ENCODE peak calls at places on chromosomes 6 and 20, in five cellular contexts. G is K562, Q is GM23338, C is A549, B is HepG2. E is an unnamed sample.

GRCh38 chr20:924639-925038 is 8.5 kb upstream of the ANGPT4 start:
- DNase-seq in B (peak), Q (no peak), G (no peak), C (no peak), E (no peak)

GRCh38 chr6:37272834-37273566 is 15.1 kb upstream of the TMEM217 start:
- DNase-seq in G (no peak), C (no peak), Q (no peak), B (no peak), E (no peak)

GRCh38 chr6:142868917-142869316 is 76.1 kb downstream of the HIVEP2 start:
- DNase-seq in G (no peak), Q (no peak), B (peak), C (no peak), E (no peak)

GRCh38 chr6:111502154-111502553 is 19.1 kb upstream of the REV3L start:
- DNase-seq in Q (no peak), C (no peak), G (no peak), B (no peak), E (no peak)

GRCh38 chr6:110776413-110776812 is 38.9 kb downstream of the CDK19 start:
- DNase-seq in G (no peak), Q (no peak), B (no peak), C (no peak), E (no peak)

GRCh38 chr6:64050586-64050985 is 415.0 kb downstream of the PHF3 start:
- DNase-seq in C (no peak), G (no peak), Q (no peak), B (no peak), E (no peak)

GRCh38 chr6:45791181-45791580 is 224.5 kb downstream of the CLIC5 start:
- DNase-seq in C (no peak), Q (no peak), B (no peak), G (no peak), E (no peak)

GRCh38 chr6:29559524-29560287 is at the start of gene UBD:
- DNase-seq in B (peak), G (no peak), C (no peak), Q (no peak), E (peak)

GRCh38 chr20:56626367-56627121 is 2.6 kb upstream of the TFAP2C start:
- DNase-seq in C (peak), Q (peak), B (no peak), G (peak), E (no peak)

GRCh38 chr6:113073611-113074191 is 726.6 kb downstream of the RFPL4B start:
- DNase-seq in G (no peak), C (no peak), B (no peak), Q (no peak), E (no peak)

GRCh38 chr20:50635676-50636600 is 55.4 kb downstream of the RIPOR3 start:
- DNase-seq in C (peak), Q (peak), B (peak), G (peak), E (no peak)

GRCh38 chr20:19729672-19730071 is 28.4 kb upstream of the RIN2 start:
- DNase-seq in G (no peak), C (no peak), Q (no peak), B (no peak), E (no peak)

GRCh38 chr6:3809982-3810381 is 39.2 kb upstream of the FAM50B start:
- DNase-seq in Q (no peak), G (no peak), B (no peak), C (no peak), E (no peak)

GRCh38 chr6:51855310-51856082 is 231.9 kb downstream of the PKHD1 start:
- DNase-seq in B (peak), Q (peak), G (peak), C (peak), E (peak)

GRCh38 chr6:30319146-30319835 is 7.4 kb upstream of the TRIM39 start:
- DNase-seq in G (no peak), C (no peak), B (peak), Q (peak), E (no peak)

GRCh38 chr6:90149280-90149679 is 147.4 kb downstream of the BACH2 start:
- DNase-seq in C (no peak), G (no peak), B (peak), Q (no peak), E (no peak)

GRCh38 chr6:166839569-166839968 is 116.8 kb downstream of the RNASET2 start:
- DNase-seq in B (no peak), G (no peak), C (no peak), Q (no peak), E (no peak)

GRCh38 chr6:45275358-45275757 is 52.8 kb upstream of the RUNX2 start:
- DNase-seq in C (no peak), G (no peak), B (no peak), Q (no peak), E (no peak)

GRCh38 chr6:41767112-41767946 is 12.4 kb downstream of the FRS3 start:
- DNase-seq in G (peak), B (peak), Q (no peak), C (no peak), E (no peak)

GRCh38 chr6:124869412-124869811 is 92.8 kb upstream of the RNF217 start:
- DNase-seq in G (no peak), Q (no peak), C (no peak), B (no peak), E (no peak)

GRCh38 chr6:72661408-72661807 is 39.5 kb downstream of the KCNQ5 start:
- DNase-seq in Q (no peak), G (no peak), B (no peak), C (no peak), E (no peak)

GRCh38 chr6:111925296-111925695 is 52.0 kb upstream of the FYN start:
- DNase-seq in B (no peak), C (no peak), Q (no peak), G (no peak), E (no peak)

GRCh38 chr20:21147593-21147992 is 21.7 kb downstream of the KIZ start:
- DNase-seq in C (no peak), Q (no peak), G (no peak), B (no peak), E (no peak)

GRCh38 chr20:3071610-3072529 is at the start of gene OXT:
- DNase-seq in C (no peak), Q (peak), G (no peak), B (no peak), E (no peak)

GRCh38 chr6:4776967-4777925 is 1.0 kb downstream of the CDYL start:
- DNase-seq in G (peak), B (no peak), C (no peak), Q (peak), E (no peak)

GRCh38 chr20:43571310-43571709 is 12.5 kb downstream of the SGK2 start:
- DNase-seq in C (no peak), B (no peak), Q (no peak), G (no peak), E (no peak)

GRCh38 chr20:40658509-40658908 is 30.5 kb downstream of the MAFB start:
- DNase-seq in Q (no peak), C (no peak), B (no peak), G (no peak), E (no peak)

GRCh38 chr20:44085616-44086434 is 101.2 kb downstream of the JPH2 start:
- DNase-seq in G (no peak), Q (no peak), B (no peak), C (no peak), E (no peak)

GRCh38 chr6:155333414-155333813 is 19.1 kb upstream of the TFB1M start:
- DNase-seq in B (no peak), G (no peak), Q (no peak), C (no peak), E (peak)

GRCh38 chr20:24962510-24962909 is 13.4 kb downstream of the CST7 start:
- DNase-seq in B (no peak), C (no peak), G (no peak), Q (no peak), E (no peak)

GRCh38 chr20:58004900-58005299 is 223.6 kb downstream of the ANKRD60 start:
- DNase-seq in C (no peak), Q (no peak), B (no peak), G (no peak), E (no peak)
- TF ChIP-seq JUNB in C (no peak), Q (no peak), B (no peak), G (no peak), E (no peak)

GRCh38 chr6:56291278-56291917 is 44.0 kb upstream of the COL21A1 start:
- DNase-seq in B (no peak), G (no peak), C (no peak), Q (no peak), E (no peak)
- TF ChIP-seq JUNB in B (no peak), G (no peak), C (no peak), Q (no peak), E (no peak)

GRCh38 chr6:159126590-159126989 is 42.6 kb upstream of the FNDC1 start:
- DNase-seq in C (no peak), G (no peak), B (no peak), Q (no peak), E (no peak)

GRCh38 chr6:159125977-159126376 is 43.2 kb upstream of the FNDC1 start:
- DNase-seq in C (no peak), B (no peak), Q (no peak), G (no peak), E (no peak)

GRCh38 chr6:159121387-159121955 is 47.7 kb upstream of the FNDC1 start:
- DNase-seq in G (no peak), B (no peak), Q (no peak), C (no peak), E (no peak)

GRCh38 chr6:159127701-159128100 is 41.5 kb upstream of the FNDC1 start:
- DNase-seq in G (no peak), Q (no peak), B (no peak), C (no peak), E (no peak)

GRCh38 chr6:159125014-159125609 is 44.1 kb upstream of the FNDC1 start:
- DNase-seq in G (no peak), Q (no peak), C (no peak), B (no peak), E (no peak)
- TF ChIP-seq JUNB in G (no peak), Q (no peak), C (no peak), B (no peak), E (no peak)

GRCh38 chr6:109456710-109457595 is 1.4 kb upstream of the MICAL1 start:
- DNase-seq in G (no peak), C (no peak), Q (peak), B (no peak), E (no peak)

GRCh38 chr6:109461733-109462526 is 6.4 kb upstream of the MICAL1 start:
- DNase-seq in Q (no peak), C (no peak), G (no peak), B (no peak), E (no peak)

GRCh38 chr6:109458774-109459531 is 3.4 kb upstream of the MICAL1 start:
- DNase-seq in B (no peak), Q (no peak), G (no peak), C (no peak), E (peak)

GRCh38 chr6:109457596-109457996 is 2.0 kb upstream of the MICAL1 start:
- DNase-seq in C (no peak), Q (no peak), G (no peak), B (no peak), E (no peak)

GRCh38 chr6:109460161-109460830 is 4.7 kb upstream of the MICAL1 start:
- DNase-seq in G (no peak), C (no peak), Q (no peak), B (no peak), E (no peak)
- TF ChIP-seq JUNB in G (no peak), C (no peak), Q (no peak), B (no peak), E (no peak)

GRCh38 chr20:8305449-8305978 is 173.4 kb downstream of the PLCB1 start:
- DNase-seq in C (peak), G (peak), Q (peak), B (peak), E (peak)
- TF ChIP-seq JUNB in C (no peak), G (no peak), Q (no peak), B (no peak), E (no peak)

GRCh38 chr6:151349651-151350270 is 41.6 kb downstream of the ZBTB2 start:
- DNase-seq in G (no peak), Q (no peak), B (no peak), C (no peak), E (no peak)
- TF ChIP-seq JUNB in G (no peak), Q (no peak), B (no peak), C (no peak), E (no peak)

GRCh38 chr6:39003072-39003471 is 45.5 kb upstream of the GLP1R start:
- DNase-seq in C (no peak), Q (peak), B (no peak), G (peak), E (no peak)
- TF ChIP-seq JUNB in C (no peak), Q (no peak), B (no peak), G (no peak), E (no peak)

E was measured in GM12878.